ENCODE peak calls at places on chromosomes 4 and X, in five cellular contexts. C is lung, K is astrocyte, S is cardiac muscle cell, V is uterus. X is an unnamed sample. For H3K4me1, the result is how much of the 10 kb centered on the place peaks cover.

GRCh38 chr4:81039351-81040174 is 9.1 kb downstream of the BMP3 start:
- DNase-seq in S (no peak), K (no peak), C (peak), V (no peak), X (no peak)

GRCh38 chr4:108166038-108166437 is 2.7 kb downstream of the LEF1 start:
- DNase-seq in K (no peak), V (no peak), C (no peak), S (no peak), X (no peak)

GRCh38 chr4:152188801-152189200 is 347.1 kb downstream of the FBXW7 start:
- DNase-seq in C (no peak), S (peak), V (no peak), K (no peak), X (no peak)

GRCh38 chr4:160319221-160319867 is 1216.5 kb downstream of the RAPGEF2 start:
- DNase-seq in S (no peak), C (no peak), V (no peak), K (peak), X (peak)

GRCh38 chrX:124239324-124239723 is 93.1 kb upstream of the TEX13D start:
- DNase-seq in S (no peak), C (no peak), V (no peak), K (no peak), X (no peak)

GRCh38 chr4:151743128-151743854 is 17.5 kb downstream of the GATB start:
- DNase-seq in S (no peak), V (no peak), K (peak), C (no peak), X (no peak)

GRCh38 chrX:43971966-43972961 is 926 bp downstream of the NDP start:
- DNase-seq in V (no peak), C (no peak), S (no peak), K (peak), X (no peak)

GRCh38 chr4:59091376-59092142 is 1981.4 kb upstream of the IGFBP7 start:
- DNase-seq in K (no peak), V (no peak), S (no peak), C (no peak), X (peak)

DNA sequence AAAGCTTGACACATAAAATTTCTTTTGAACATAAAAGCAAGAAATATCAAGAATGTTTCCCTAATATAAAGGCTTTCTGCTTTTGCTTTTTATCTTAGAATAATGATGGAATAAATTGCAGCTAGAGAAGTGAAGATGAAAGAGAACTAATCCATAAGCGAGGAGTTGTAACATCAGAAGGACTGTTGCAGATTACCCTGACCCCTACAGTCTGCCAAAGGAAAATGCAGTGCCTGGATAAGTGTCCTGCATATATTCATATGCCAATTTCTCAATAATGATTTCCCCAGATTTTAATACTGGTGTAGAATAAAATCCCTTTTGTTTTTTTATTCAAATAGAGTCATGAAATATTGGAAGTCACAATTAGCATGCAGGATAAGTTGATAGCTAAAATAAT is 115.9 kb downstream of the MAGEC2 start:
- DNase-seq in C (no peak), V (no peak), K (peak), S (peak), X (no peak)
- TF ChIP-seq CTCF in C (no peak), V (no peak), K (peak), S (peak), X (no peak)

GRCh38 chr4:2874861-2875260 is 31.2 kb downstream of the ADD1 start:
- DNase-seq in V (no peak), C (no peak), S (no peak), K (no peak), X (no peak)
- H3K4me1 ChIP-seq in V (under half), C (under half), S (under half), K (under half), X (under half)

DNA sequence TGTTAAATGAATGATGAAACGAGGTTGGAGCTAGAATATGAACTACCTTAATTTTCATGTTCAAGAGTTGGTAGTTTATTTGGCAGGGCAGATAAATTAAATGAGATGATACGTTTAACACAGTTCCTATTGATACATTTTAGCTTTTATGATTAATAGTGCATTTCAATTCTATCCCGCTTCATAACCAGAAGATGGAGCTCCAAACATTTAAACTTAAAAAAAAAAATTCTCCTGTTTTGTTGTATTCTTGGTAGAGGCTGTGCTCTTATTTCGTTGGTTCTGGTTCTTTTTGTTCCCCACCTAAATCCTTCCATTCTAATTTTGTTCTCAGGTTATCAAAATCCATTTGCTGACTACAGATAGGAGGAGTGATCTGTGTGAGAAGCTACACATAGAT is 71.8 kb upstream of the PTPN13 start:
- DNase-seq in V (no peak), K (no peak), S (no peak), C (no peak), X (no peak)
- TF ChIP-seq CTCF in V (no peak), K (no peak), S (peak), C (no peak), X (peak)

GRCh38 chr4:87073187-87073569 is 138.4 kb downstream of the AFF1 start:
- DNase-seq in S (no peak), V (no peak), C (no peak), K (no peak), X (no peak)

GRCh38 chr4:87077834-87078585 is 142.4 kb downstream of the KLHL8 start:
- DNase-seq in V (no peak), K (no peak), C (no peak), S (no peak), X (no peak)

GRCh38 chr4:87076690-87077358 is 142.0 kb downstream of the AFF1 start:
- DNase-seq in V (no peak), K (no peak), C (no peak), S (no peak), X (no peak)

GRCh38 chr4:87073570-87074470 is 139.0 kb downstream of the AFF1 start:
- DNase-seq in S (no peak), K (peak), V (no peak), C (no peak), X (peak)

DNA sequence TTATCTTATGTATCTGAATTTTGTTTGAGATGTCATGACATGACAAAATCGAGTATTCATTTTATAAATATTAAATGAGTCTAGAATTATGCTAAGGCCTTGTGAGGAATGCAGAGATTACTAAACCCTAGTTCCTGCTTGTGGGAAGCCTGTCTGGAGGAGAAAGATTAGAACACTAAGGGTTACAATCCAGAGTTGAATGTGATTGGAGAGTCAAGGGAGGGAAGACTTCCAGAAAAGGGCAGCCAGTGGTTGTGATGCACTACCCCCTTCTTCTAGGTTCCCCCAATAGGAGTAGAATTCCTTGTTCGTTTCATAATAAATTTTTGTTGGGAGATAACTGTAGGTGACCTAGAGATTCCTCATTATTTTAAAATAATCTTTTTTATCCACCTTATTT is 141.1 kb downstream of the AFF1 start:
- DNase-seq in C (no peak), K (no peak), V (no peak), S (no peak), X (no peak)
- H3K4me1 ChIP-seq in C (under half), K (under half), V (under half), S (under half), X (under half)

DNA sequence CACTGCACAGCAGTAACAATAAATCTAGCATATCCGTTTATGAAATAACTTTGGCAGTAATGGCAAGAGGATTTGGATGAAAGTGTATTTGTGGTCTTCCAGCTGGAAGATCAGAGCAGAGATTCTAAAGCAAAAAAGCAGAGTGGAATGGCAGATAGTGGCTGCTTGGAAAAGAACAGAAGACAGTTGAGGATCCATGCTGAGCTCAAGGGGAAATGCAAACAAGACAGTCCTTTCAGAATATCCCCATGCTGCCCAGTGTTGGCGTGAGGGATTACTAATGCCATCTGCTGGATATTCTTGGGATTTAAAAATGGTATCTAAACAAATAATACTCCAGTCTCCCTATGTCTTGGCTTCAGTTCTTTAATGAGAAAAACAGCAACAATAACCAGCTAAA is 629.1 kb upstream of the ATOH1 start:
- DNase-seq in C (no peak), V (no peak), S (peak), K (peak), X (peak)
- TF ChIP-seq CTCF in C (no peak), V (no peak), S (peak), K (peak), X (peak)

GRCh38 chr4:7907142-7907541 is 32.5 kb downstream of the AFAP1 start:
- DNase-seq in V (no peak), K (no peak), S (no peak), C (no peak), X (no peak)
- H3K4me1 ChIP-seq in V (under half), K (half or more), S (half or more), C (under half), X (half or more)

X was measured in BE2C.